ENCODE peak calls at places on chromosomes 7 and 10, in ten cellular contexts. O, M, B, D, C, E, Q, X, S and Z are unnamed samples. For H3K27me3, the result is how much of the 10 kb centered on the place peaks cover.

GRCh38 chr7:17854297-17855047 is 85.8 kb downstream of the SNX13 start:
- DNase-seq in O (no peak), M (no peak), B (no peak), D (no peak), C (no peak), E (no peak), Q (no peak), X (no peak), S (no peak), Z (no peak)

GRCh38 chr7:127847641-127848040 is 183.6 kb downstream of the LRRC4 start:
- DNase-seq in O (no peak), M (no peak), B (no peak), D (no peak), C (peak), E (no peak), Q (no peak), X (no peak), S (no peak), Z (no peak)

GRCh38 chr10:115503546-115503945 is 410.4 kb downstream of the ATRNL1 start:
- DNase-seq in O (no peak), M (no peak), B (no peak), D (no peak), C (no peak), E (no peak), Q (no peak), X (no peak), S (peak), Z (no peak)

GRCh38 chr10:126585249-126585986 is 85.1 kb downstream of the C10orf90 start:
- DNase-seq in O (no peak), M (no peak), B (no peak), D (no peak), C (no peak), E (no peak), Q (no peak), X (no peak), S (no peak), Z (no peak)

GRCh38 chr7:94908204-94909022 is 1.0 kb downstream of the PPP1R9A start:
- DNase-seq in O (peak), M (peak), B (peak), D (no peak), C (peak), E (peak), Q (peak), X (peak), S (peak), Z (peak)

GRCh38 chr7:44853391-44853790 is 5.5 kb upstream of the H2AZ2 start:
- DNase-seq in O (no peak), M (no peak), B (peak), D (no peak), C (no peak), E (no peak), Q (no peak), X (no peak), S (no peak), Z (no peak)

GRCh38 chr10:27794157-27794556 is 48.5 kb upstream of the MKX start:
- DNase-seq in O (no peak), M (no peak), B (no peak), D (no peak), C (no peak), E (no peak), Q (no peak), X (no peak), S (no peak), Z (no peak)

GRCh38 chr10:78721231-78721630 is 347.5 kb upstream of the ZMIZ1 start:
- DNase-seq in O (no peak), M (no peak), B (no peak), D (no peak), C (no peak), E (no peak), Q (no peak), X (no peak), S (no peak), Z (no peak)

GRCh38 chr10:52908483-52908882 is 135.9 kb upstream of the MBL2 start:
- DNase-seq in O (no peak), M (no peak), B (no peak), D (no peak), C (no peak), E (no peak), Q (no peak), X (no peak), S (no peak), Z (no peak)

GRCh38 chr7:74454948-74455804 is 1.5 kb downstream of the GTF2IRD1 start:
- DNase-seq in O (no peak), M (peak), B (peak), D (no peak), C (peak), E (peak), Q (peak), X (peak), S (no peak), Z (peak)

GRCh38 chr10:48981310-48981907 is 41.8 kb upstream of the LRRC18 start:
- DNase-seq in O (peak), M (peak), B (peak), D (no peak), C (no peak), E (peak), Q (peak), X (peak), S (peak), Z (peak)

GRCh38 chr7:2106920-2107319 is 125.8 kb downstream of the MAD1L1 start:
- DNase-seq in O (peak), M (peak), B (no peak), D (no peak), C (peak), E (no peak), Q (peak), X (no peak), S (peak), Z (no peak)

GRCh38 chr10:90859321-90859751 is 1.5 kb upstream of the HTR7 start:
- DNase-seq in O (peak), M (no peak), B (no peak), D (no peak), C (no peak), E (no peak), Q (no peak), X (no peak), S (peak), Z (no peak)

GRCh38 chr7:150829426-150829825 is 22.9 kb upstream of the AOC1 start:
- DNase-seq in O (no peak), M (no peak), B (no peak), D (no peak), C (no peak), E (no peak), Q (no peak), X (no peak), S (no peak), Z (no peak)

GRCh38 chr7:127786184-127786583 is 134.2 kb downstream of the SND1 start:
- DNase-seq in O (no peak), M (no peak), B (no peak), D (no peak), C (no peak), E (no peak), Q (no peak), X (no peak), S (no peak), Z (no peak)

GRCh38 chr7:149637911-149638565 is 135.3 kb downstream of the ZNF467 start:
- DNase-seq in O (no peak), M (no peak), B (no peak), D (no peak), C (no peak), E (no peak), Q (no peak), X (no peak), S (no peak), Z (no peak)

GRCh38 chr10:23147035-23147434 is 45.1 kb upstream of the PTF1A start:
- DNase-seq in O (no peak), M (no peak), B (no peak), D (no peak), C (no peak), E (no peak), Q (no peak), X (no peak), S (no peak), Z (no peak)

GRCh38 chr7:150830957-150831356 is 21.4 kb upstream of the AOC1 start:
- DNase-seq in O (no peak), M (no peak), B (no peak), D (no peak), C (no peak), E (no peak), Q (no peak), X (no peak), S (no peak), Z (no peak)

GRCh38 chr7:98991141-98991540 is 112.8 kb downstream of the TRRAP start:
- DNase-seq in O (no peak), M (no peak), B (no peak), D (no peak), C (no peak), E (no peak), Q (no peak), X (no peak), S (no peak), Z (no peak)
- H3K4me3 ChIP-seq in O (no peak), M (no peak), B (no peak), D (no peak), C (no peak), E (no peak), Q (no peak), X (no peak), S (no peak), Z (no peak)

GRCh38 chr10:6328708-6329423 is 126.1 kb downstream of the PFKFB3 start:
- DNase-seq in O (no peak), M (no peak), B (no peak), D (no peak), C (no peak), E (no peak), Q (no peak), X (no peak), S (no peak), Z (no peak)
- H3K27me3 ChIP-seq in O (under half), M (under half), B (under half), D (under half), C (under half), E (under half), Q (under half), X (under half), S (under half), Z (under half)

GRCh38 chr7:138982204-138982623 is 1.0 kb upstream of the KIAA1549 start:
- DNase-seq in O (no peak), M (no peak), B (no peak), D (no peak), C (no peak), E (no peak), Q (no peak), X (no peak), S (no peak), Z (no peak)
- H3K4me3 ChIP-seq in O (no peak), M (no peak), B (peak), D (peak), C (peak), E (peak), Q (peak), X (peak), S (peak), Z (peak)

GRCh38 chr7:35259555-35259954 is 5.7 kb upstream of the TBX20 start:
- DNase-seq in O (no peak), M (no peak), B (no peak), D (no peak), C (no peak), E (no peak), Q (no peak), X (no peak), S (no peak), Z (no peak)
- H3K27me3 ChIP-seq in O (half or more), M (under half), B (half or more), D (half or more), C (half or more), E (half or more), Q (under half), X (under half), S (under half), Z (under half)

GRCh38 chr10:14949291-14949690 is 4.6 kb downstream of the DCLRE1C start:
- DNase-seq in O (no peak), M (no peak), B (no peak), D (no peak), C (no peak), E (no peak), Q (no peak), X (no peak), S (no peak), Z (no peak)
- H3K4me3 ChIP-seq in O (no peak), M (no peak), B (no peak), D (no peak), C (no peak), E (no peak), Q (no peak), X (no peak), S (no peak), Z (no peak)

DNA sequence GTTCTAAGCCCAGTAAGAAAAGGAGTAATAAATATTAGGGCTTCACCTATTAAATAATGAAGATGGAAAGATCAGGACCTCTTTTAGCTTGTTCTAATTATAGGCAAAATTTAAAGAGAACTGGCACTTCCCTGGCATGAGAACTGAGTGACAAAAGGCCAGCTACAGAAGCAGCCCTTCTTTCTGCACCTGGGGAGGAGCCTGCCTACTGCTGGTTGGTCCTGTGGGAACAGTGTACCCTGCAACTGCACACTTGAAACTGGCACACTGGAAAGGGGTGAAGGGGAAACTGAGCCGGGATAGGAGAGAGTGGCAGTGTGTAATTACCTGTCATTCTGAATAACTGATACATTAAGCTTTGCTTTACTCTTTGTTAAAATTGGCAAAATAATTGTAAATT is 80.4 kb downstream of the SHH start:
- DNase-seq in O (no peak), M (no peak), B (no peak), D (no peak), C (no peak), E (no peak), Q (no peak), X (no peak), S (no peak), Z (no peak)
- H3K27me3 ChIP-seq in O (under half), M (under half), B (under half), D (under half), C (under half), E (under half), Q (under half), X (under half), S (under half), Z (under half)

GRCh38 chr7:29609162-29610030 is 45.8 kb downstream of the PRR15 start:
- DNase-seq in O (peak), M (no peak), B (peak), D (peak), C (peak), E (peak), Q (no peak), X (peak), S (peak), Z (no peak)
- H3K4me3 ChIP-seq in O (no peak), M (no peak), B (no peak), D (no peak), C (no peak), E (no peak), Q (no peak), X (no peak), S (peak), Z (no peak)